ENCODE peak calls at places on chromosomes 6 and 20, in six cellular contexts. Y, Z, R, G, F and B are unnamed samples.

GRCh38 chr20:8424986-8425385 is 292.9 kb downstream of the PLCB1 start:
- DNase-seq in Y (no peak), Z (no peak), R (no peak), G (no peak), F (no peak), B (no peak)

GRCh38 chr6:24524801-24525200 is 30.0 kb downstream of the ALDH5A1 start:
- DNase-seq in Y (peak; percentile 67), Z (peak; percentile 59), R (peak; percentile 37), G (peak; percentile 59), F (no peak), B (peak; percentile 33)

GRCh38 chr6:170181338-170181690 is 109.6 kb downstream of the DLL1 start:
- DNase-seq in Y (no peak), Z (no peak), R (no peak), G (no peak), F (no peak), B (no peak)

GRCh38 chr6:2934057-2934456 is 30.9 kb upstream of the SERPINB9 start:
- DNase-seq in Y (no peak), Z (no peak), R (no peak), G (no peak), F (no peak), B (no peak)

GRCh38 chr6:36324191-36324590 is 12.5 kb downstream of the BNIP5 start:
- DNase-seq in Y (no peak), Z (no peak), R (no peak), G (no peak), F (no peak), B (no peak)

GRCh38 chr20:21272679-21273078 is 30.5 kb upstream of the XRN2 start:
- DNase-seq in Y (no peak), Z (no peak), R (no peak), G (no peak), F (no peak), B (no peak)

GRCh38 chr6:12990162-12990561 is 273.6 kb downstream of the PHACTR1 start:
- DNase-seq in Y (no peak), Z (no peak), R (no peak), G (no peak), F (no peak), B (no peak)

GRCh38 chr20:19830351-19830750 is 72.3 kb downstream of the RIN2 start:
- DNase-seq in Y (no peak), Z (peak; percentile 69), R (no peak), G (peak; percentile 77), F (no peak), B (no peak)

GRCh38 chr20:46017272-46017671 is 8.6 kb downstream of the MMP9 start:
- DNase-seq in Y (no peak), Z (no peak), R (no peak), G (no peak), F (no peak), B (no peak)

GRCh38 chr6:107879912-107880311 is 55.8 kb upstream of the SCML4 start:
- DNase-seq in Y (no peak), Z (no peak), R (no peak), G (no peak), F (no peak), B (no peak)

GRCh38 chr6:48564036-48564820 is 453.2 kb upstream of the PTCHD4 start:
- DNase-seq in Y (peak; percentile 40), Z (no peak), R (peak; percentile 50), G (no peak), F (no peak), B (no peak)

GRCh38 chr6:104648347-104648746 is 211.4 kb downstream of the HACE1 start:
- DNase-seq in Y (no peak), Z (no peak), R (no peak), G (no peak), F (no peak), B (no peak)

GRCh38 chr6:27644528-27644927 is 171.6 kb upstream of the ZNF184 start:
- DNase-seq in Y (no peak), Z (no peak), R (no peak), G (no peak), F (no peak), B (no peak)

GRCh38 chr6:155340464-155341129 is 26.3 kb upstream of the TFB1M start:
- DNase-seq in Y (peak; percentile 84), Z (peak; percentile 61), R (peak; percentile 47), G (peak; percentile 86), F (no peak), B (no peak)

GRCh38 chr6:53795702-53796450 is 1.1 kb downstream of the LRRC1 start:
- DNase-seq in Y (peak; percentile 67), Z (peak; percentile 28), R (no peak), G (peak; percentile 35), F (no peak), B (peak; percentile 40)

GRCh38 chr6:43142101-43142500 is 29.0 kb upstream of the SRF start:
- DNase-seq in Y (no peak), Z (no peak), R (no peak), G (no peak), F (no peak), B (no peak)

GRCh38 chr20:17959257-17959627 is 9.4 kb downstream of the SNX5 start:
- DNase-seq in Y (no peak), Z (no peak), R (no peak), G (no peak), F (no peak), B (no peak)

GRCh38 chr6:148760568-148761531 is 14.0 kb downstream of the UST start:
- DNase-seq in Y (peak; percentile 83), Z (peak; percentile 92), R (peak; percentile 64), G (peak; percentile 89), F (no peak), B (peak; percentile 20)

GRCh38 chr6:81822584-81822983 is 70.1 kb upstream of the TENT5A start:
- DNase-seq in Y (no peak), Z (no peak), R (no peak), G (no peak), F (no peak), B (no peak)

GRCh38 chr6:37314803-37315515 is 38.8 kb upstream of the RNF8 start:
- DNase-seq in Y (peak; percentile 80), Z (peak; percentile 66), R (peak; percentile 71), G (peak; percentile 86), F (peak; percentile 17), B (no peak)

GRCh38 chr20:62356948-62357667 is 10.0 kb downstream of the LAMA5 start:
- DNase-seq in Y (no peak), Z (peak; percentile 66), R (no peak), G (peak; percentile 68), F (no peak), B (no peak)

GRCh38 chr6:7765575-7766325 is 39.9 kb downstream of the BMP6 start:
- DNase-seq in Y (no peak), Z (peak; percentile 41), R (no peak), G (no peak), F (no peak), B (no peak)

GRCh38 chr20:40992349-40993113 is 36.1 kb upstream of the TOP1 start:
- DNase-seq in Y (no peak), Z (no peak), R (no peak), G (no peak), F (no peak), B (no peak)

GRCh38 chr6:161135695-161136591 is 137.9 kb downstream of the AGPAT4 start:
- DNase-seq in Y (peak; percentile 33), Z (no peak), R (no peak), G (no peak), F (no peak), B (no peak)

GRCh38 chr6:4380881-4381281 is 245.5 kb upstream of the ECI2 start:
- DNase-seq in Y (no peak), Z (no peak), R (no peak), G (no peak), F (no peak), B (no peak)

GRCh38 chr6:144416244-144416643 is 131.1 kb downstream of the UTRN start:
- DNase-seq in Y (no peak), Z (no peak), R (no peak), G (no peak), F (no peak), B (no peak)

GRCh38 chr6:144417686-144418085 is 132.6 kb downstream of the UTRN start:
- DNase-seq in Y (no peak), Z (peak; percentile 47), R (no peak), G (no peak), F (no peak), B (no peak)

GRCh38 chr6:144415835-144416237 is 130.7 kb downstream of the UTRN start:
- DNase-seq in Y (no peak), Z (peak; percentile 84), R (no peak), G (peak; percentile 44), F (no peak), B (no peak)

GRCh38 chr6:144415014-144415413 is 129.9 kb downstream of the UTRN start:
- DNase-seq in Y (no peak), Z (peak; percentile 90), R (no peak), G (peak; percentile 80), F (no peak), B (no peak)

DNA sequence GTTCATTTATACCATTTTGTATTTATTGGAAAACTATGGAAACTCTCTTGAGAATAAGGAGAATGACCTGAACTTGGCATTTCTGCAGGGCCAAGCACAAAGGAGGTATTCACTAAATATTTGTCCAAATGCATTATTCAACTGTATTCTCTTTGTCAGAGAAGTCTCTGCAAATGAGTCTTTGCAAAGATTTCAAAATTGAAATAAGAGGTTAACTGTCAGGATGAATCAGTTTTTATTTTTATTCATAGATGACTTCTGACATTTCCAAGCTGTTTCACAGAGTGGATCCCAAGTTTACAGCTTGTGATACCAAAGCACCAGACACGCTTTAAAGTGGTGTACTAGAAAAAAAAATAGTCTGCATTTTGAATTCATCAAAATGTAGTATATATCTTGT is 131.6 kb downstream of the UTRN start:
- DNase-seq in Y (no peak), Z (peak; percentile 21), R (no peak), G (no peak), F (no peak), B (no peak)
- H2BK15ac ChIP-seq in Y (no peak overlapping the region), Z (no peak overlapping the region), R (no peak overlapping the region), G (no peak overlapping the region), F (no peak overlapping the region), B (no peak overlapping the region)

GRCh38 chr6:18386302-18386976 is 711 bp upstream of the RNF144B start:
- DNase-seq in Y (peak; percentile 39), Z (peak; percentile 38), R (no peak), G (no peak), F (no peak), B (peak; percentile 14)
- H2BK15ac ChIP-seq in Y (no peak overlapping the region), Z (no peak overlapping the region), R (no peak overlapping the region), G (no peak overlapping the region), F (peak overlapping the region; percentile 66), B (no peak overlapping the region)

GRCh38 chr6:33105916-33106871 is 30.4 kb downstream of the HLA-DPB1 start:
- DNase-seq in Y (no peak), Z (no peak), R (peak; percentile 14), G (no peak), F (no peak), B (no peak)

GRCh38 chr6:33108307-33108706 is 32.5 kb downstream of the HLA-DPB1 start:
- DNase-seq in Y (no peak), Z (no peak), R (no peak), G (no peak), F (no peak), B (no peak)

GRCh38 chr6:33104893-33105292 is 29.1 kb downstream of the HLA-DPB1 start:
- DNase-seq in Y (no peak), Z (no peak), R (peak; percentile 6), G (no peak), F (no peak), B (no peak)

GRCh38 chr6:33105386-33105785 is 29.6 kb downstream of the HLA-DPB1 start:
- DNase-seq in Y (no peak), Z (no peak), R (no peak), G (no peak), F (no peak), B (no peak)

GRCh38 chr6:33103776-33104175 is 28.0 kb downstream of the HLA-DPB1 start:
- DNase-seq in Y (no peak), Z (no peak), R (peak; percentile 4), G (no peak), F (no peak), B (no peak)
- H2BK15ac ChIP-seq in Y (no peak overlapping the region), Z (no peak overlapping the region), R (no peak overlapping the region), G (no peak overlapping the region), F (no peak overlapping the region), B (no peak overlapping the region)

GRCh38 chr6:149987602-149988107 is 23.9 kb downstream of the ULBP1 start:
- DNase-seq in Y (no peak), Z (no peak), R (no peak), G (no peak), F (no peak), B (no peak)
- H2BK15ac ChIP-seq in Y (no peak overlapping the region), Z (no peak overlapping the region), R (no peak overlapping the region), G (no peak overlapping the region), F (no peak overlapping the region), B (no peak overlapping the region)